ENCODE peak calls at places on chromosomes 3 and 15, in seven cellular contexts. E is transverse colon, Q is HCT116, L is breast epithelium, G is pancreas, K is lower lobe of right lung, J is cardiac muscle cell. O is an unnamed sample. For H3K4me1, the result is how much of the 10 kb centered on the place peaks cover.

GRCh38 chr15:40562691-40563090 is 2.2 kb downstream of the CCDC32 start:
- DNase-seq in E (no peak), G (no peak), K (no peak), J (no peak), L (no peak), Q (no peak), O (no peak)

GRCh38 chr15:99708563-99708962 is 24.7 kb downstream of the LYSMD4 start:
- DNase-seq in L (peak), E (peak), Q (peak), J (no peak), G (peak), K (peak), O (no peak)

GRCh38 chr3:126934149-126934548 is 48.8 kb upstream of the PLXNA1 start:
- DNase-seq in E (no peak), K (no peak), G (no peak), Q (no peak), J (peak), L (no peak), O (no peak)

GRCh38 chr15:46296797-46297196 is 662.0 kb downstream of the SQOR start:
- DNase-seq in K (no peak), G (no peak), E (no peak), J (no peak), L (no peak), Q (no peak), O (no peak)

GRCh38 chr3:25453521-25454410 is 25.7 kb downstream of the RARB start:
- DNase-seq in G (no peak), Q (no peak), J (no peak), K (no peak), L (no peak), E (no peak), O (no peak)

GRCh38 chr3:9099711-9100110 is 136.4 kb upstream of the RAD18 start:
- DNase-seq in K (no peak), L (no peak), J (no peak), E (no peak), Q (no peak), G (no peak), O (no peak)

GRCh38 chr3:42088803-42089520 is 2.2 kb upstream of the TRAK1 start:
- DNase-seq in E (no peak), L (no peak), K (no peak), Q (no peak), G (no peak), J (no peak), O (no peak)

GRCh38 chr3:76122007-76122406 is 336.7 kb upstream of the ZNF717 start:
- DNase-seq in E (no peak), K (no peak), J (no peak), L (no peak), Q (no peak), G (no peak), O (no peak)

GRCh38 chr3:168094877-168095610 is 680 bp downstream of the GOLIM4 start:
- DNase-seq in G (peak), J (peak), Q (peak), L (peak), E (peak), K (peak), O (peak)

GRCh38 chr3:72724070-72724469 is 124.2 kb downstream of the SHQ1 start:
- DNase-seq in J (no peak), E (no peak), G (no peak), Q (peak), L (peak), K (no peak), O (no peak)

GRCh38 chr15:57437564-57437963 is 61.3 kb downstream of the CGNL1 start:
- DNase-seq in J (no peak), L (no peak), K (no peak), G (no peak), Q (no peak), E (no peak), O (no peak)

GRCh38 chr3:34155108-34155507 is 356.7 kb downstream of the PDCD6IP start:
- DNase-seq in Q (no peak), E (no peak), G (no peak), J (no peak), L (no peak), K (no peak), O (no peak)

GRCh38 chr3:131630812-131631211 is 128.0 kb upstream of the MRPL3 start:
- DNase-seq in E (no peak), J (no peak), G (no peak), L (no peak), Q (no peak), K (no peak), O (no peak)

GRCh38 chr15:63212050-63212973 is 22.9 kb downstream of the RAB8B start:
- DNase-seq in J (no peak), E (no peak), L (no peak), G (no peak), Q (no peak), K (no peak), O (no peak)

GRCh38 chr3:52873433-52874159 is 23.8 kb downstream of the STIMATE start:
- DNase-seq in G (no peak), E (no peak), J (no peak), L (no peak), K (no peak), Q (no peak), O (no peak)

GRCh38 chr3:20055020-20055775 is 15.0 kb downstream of the KAT2B start:
- DNase-seq in E (no peak), J (no peak), Q (no peak), K (no peak), L (no peak), G (no peak), O (no peak)

GRCh38 chr15:33209575-33210519 is 15.3 kb upstream of the FMN1 start:
- DNase-seq in K (no peak), E (no peak), Q (no peak), G (no peak), L (no peak), J (no peak), O (no peak)

GRCh38 chr15:63601727-63602185 is 4.6 kb downstream of the FBXL22 start:
- DNase-seq in L (no peak), Q (no peak), J (no peak), G (peak), E (peak), K (no peak), O (no peak)

GRCh38 chr3:59884409-59884808 is 834.6 kb upstream of the CFAP20DC start:
- DNase-seq in L (no peak), K (no peak), E (no peak), G (no peak), J (no peak), Q (no peak), O (no peak)

GRCh38 chr3:50648297-50648696 is 26.4 kb upstream of the DOCK3 start:
- DNase-seq in K (no peak), L (no peak), E (no peak), G (no peak), Q (no peak), J (no peak), O (no peak)

GRCh38 chr15:101348015-101348414 is 53.0 kb upstream of the SNRPA1 start:
- DNase-seq in E (no peak), L (no peak), J (no peak), K (no peak), Q (no peak), G (no peak), O (no peak)

GRCh38 chr15:41233367-41233771 is 2.3 kb downstream of the CHP1 start:
- DNase-seq in E (no peak), L (no peak), J (no peak), Q (no peak), K (no peak), G (no peak), O (no peak)

GRCh38 chr3:175310046-175310445 is 450.9 kb downstream of the NAALADL2 start:
- DNase-seq in E (no peak), L (no peak), K (no peak), Q (no peak), G (no peak), J (no peak), O (no peak)

GRCh38 chr3:23161896-23162570 is 41.1 kb upstream of the UBE2E2 start:
- DNase-seq in K (no peak), Q (no peak), E (no peak), G (no peak), J (no peak), L (no peak), O (no peak)

GRCh38 chr3:196016485-196016884 is 65.4 kb downstream of the TFRC start:
- DNase-seq in K (no peak), Q (no peak), J (no peak), L (no peak), G (no peak), E (no peak), O (no peak)

GRCh38 chr3:114584734-114585371 is 291.0 kb downstream of the TIGIT start:
- DNase-seq in G (no peak), E (no peak), K (no peak), J (no peak), Q (no peak), L (no peak), O (no peak)

GRCh38 chr15:92869263-92869940 is 30.7 kb upstream of the CHD2 start:
- DNase-seq in E (no peak), G (no peak), Q (no peak), L (peak), K (no peak), J (no peak), O (no peak)

GRCh38 chr3:73623996-73624362 is 762 bp downstream of the PDZRN3 start:
- DNase-seq in Q (no peak), L (no peak), E (peak), G (peak), J (peak), K (no peak), O (no peak)

GRCh38 chr3:45567730-45568172 is 26.8 kb upstream of the LIMD1 start:
- DNase-seq in L (no peak), E (peak), Q (no peak), G (no peak), K (no peak), J (no peak), O (no peak)

GRCh38 chr3:155553800-155554199 is 191.1 kb downstream of the PLCH1 start:
- DNase-seq in K (no peak), G (no peak), E (no peak), L (no peak), Q (no peak), J (no peak), O (no peak)

GRCh38 chr3:13498354-13499060 is 18.4 kb downstream of the HDAC11 start:
- DNase-seq in Q (no peak), E (no peak), K (peak), G (peak), L (no peak), J (no peak), O (no peak)

GRCh38 chr3:174957081-174957480 is 97.9 kb downstream of the NAALADL2 start:
- DNase-seq in J (no peak), K (no peak), E (no peak), G (no peak), L (no peak), Q (no peak), O (no peak)

GRCh38 chr3:66396888-66397287 is 103.9 kb downstream of the LRIG1 start:
- DNase-seq in K (no peak), L (no peak), J (no peak), E (no peak), Q (no peak), G (no peak), O (no peak)
- H3K4me1 ChIP-seq in K (under half), L (under half), J (under half), E (under half), Q (under half), G (under half), O (under half)

DNA sequence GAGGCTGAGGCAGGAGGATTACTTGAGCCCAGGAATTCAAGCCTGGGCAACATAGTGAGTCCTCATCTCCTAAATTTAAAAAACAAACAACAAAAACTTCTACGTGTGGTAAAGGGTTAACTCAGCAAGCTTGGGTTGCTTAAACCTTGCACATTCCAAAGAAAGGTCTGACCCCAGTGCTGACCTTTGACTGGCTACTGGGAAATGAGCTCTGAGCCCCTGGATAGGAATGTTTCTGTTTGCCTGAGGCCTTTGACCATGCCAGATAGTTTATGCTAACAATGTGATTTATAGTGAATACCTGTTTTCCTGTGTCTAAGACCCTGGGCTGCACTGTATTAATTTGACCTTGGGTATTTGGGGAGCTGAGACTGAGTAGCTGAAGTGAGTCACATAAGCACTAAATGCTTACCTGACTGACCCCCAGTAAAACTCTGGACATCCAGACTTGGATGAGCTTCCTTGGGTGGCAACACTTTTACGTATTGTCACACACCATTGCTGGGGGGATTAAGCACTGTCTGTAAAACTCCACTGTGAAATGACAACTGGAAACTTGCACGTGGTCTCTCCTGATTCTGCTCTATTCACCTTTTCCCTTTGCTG is 20.7 kb downstream of the TCAIM start:
- DNase-seq in L (no peak), G (no peak), Q (no peak), E (no peak), J (no peak), K (no peak), O (no peak)
- H3K27ac ChIP-seq in L (no peak), G (no peak), Q (no peak), E (no peak), J (peak), K (no peak), O (no peak)

GRCh38 chr15:75230524-75231371 is 27.4 kb upstream of the GOLGA6C start:
- DNase-seq in L (no peak), Q (no peak), K (no peak), E (peak), J (no peak), G (peak), O (no peak)
- H3K4me3 ChIP-seq in L (no peak), Q (no peak), K (no peak), E (no peak), J (no peak), G (no peak), O (no peak)

DNA sequence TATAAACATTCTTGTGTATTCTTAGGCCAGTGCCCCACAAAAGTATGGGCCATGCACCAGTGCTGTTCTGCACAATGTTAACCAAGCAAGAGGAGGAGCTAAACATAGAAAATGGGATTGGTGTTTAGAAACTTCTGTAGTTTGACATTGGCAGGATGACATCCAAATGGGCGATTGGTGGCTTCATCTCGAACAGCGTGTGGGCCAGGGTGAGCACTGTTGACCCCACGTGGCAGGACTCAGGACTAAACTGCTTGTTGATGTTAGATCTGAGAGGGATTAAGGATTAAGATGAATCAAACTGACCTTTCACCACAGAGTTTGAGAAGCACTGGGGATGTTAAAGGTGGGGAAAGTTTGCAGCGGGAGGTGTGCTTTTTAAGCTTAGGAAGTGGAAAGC is 31.9 kb downstream of the ZNF710 start:
- DNase-seq in J (no peak), Q (no peak), K (no peak), G (peak), L (no peak), E (peak), O (no peak)
- H3K4me1 ChIP-seq in J (under half), Q (under half), K (half or more), G (under half), L (under half), E (under half), O (under half)